ENCODE peak calls at places on chromosomes 16 and 17, in four cellular contexts. Q is heart right ventricle, H is IMR-90, T is colonic mucosa. I is an unnamed sample.

GRCh38 chr17:27321372-27321771 is 27.5 kb downstream of the WSB1 start:
- DNase-seq in Q (no peak), H (no peak), T (no peak), I (no peak)

GRCh38 chr17:34201225-34201624 is 53.9 kb upstream of the CCL2 start:
- DNase-seq in Q (no peak), H (peak), T (no peak), I (no peak)

GRCh38 chr16:81600275-81600674 is 155.7 kb downstream of the CMIP start:
- DNase-seq in Q (no peak), H (peak), T (no peak), I (no peak)

GRCh38 chr17:46876926-46877325 is 25.5 kb downstream of the WNT9B start:
- DNase-seq in Q (no peak), H (no peak), T (no peak), I (no peak)

GRCh38 chr17:61118871-61119270 is 280.8 kb upstream of the TBX2 start:
- DNase-seq in Q (no peak), H (no peak), T (no peak), I (no peak)

GRCh38 chr17:19502517-19502916 is 31.1 kb upstream of the SLC47A1 start:
- DNase-seq in Q (no peak), H (no peak), T (no peak), I (no peak)

GRCh38 chr17:36972186-36972686 is 23.5 kb downstream of the AATF start:
- DNase-seq in Q (no peak), H (no peak), T (no peak), I (no peak)

GRCh38 chr17:68906638-68907037 is 48.6 kb downstream of the ABCA8 start:
- DNase-seq in Q (no peak), H (peak), T (no peak), I (no peak)

GRCh38 chr17:70810609-70811008 is 641.3 kb downstream of the KCNJ2 start:
- DNase-seq in Q (no peak), H (peak), T (no peak), I (no peak)

GRCh38 chr17:16906670-16907069 is 65.2 kb downstream of the TNFRSF13B start:
- DNase-seq in Q (no peak), H (peak), T (no peak), I (no peak)

GRCh38 chr16:2341456-2342447 is 1.2 kb upstream of the ABCA3 start:
- DNase-seq in Q (peak), H (no peak), T (no peak), I (peak)

GRCh38 chr16:73215482-73216377 is 167.8 kb upstream of the ZFHX3 start:
- DNase-seq in Q (no peak), H (peak), T (no peak), I (no peak)

GRCh38 chr16:76387994-76388393 is 110.8 kb downstream of the CNTNAP4 start:
- DNase-seq in Q (no peak), H (no peak), T (no peak), I (no peak)

GRCh38 chr17:14301279-14301760 is 439 bp downstream of the HS3ST3B1 start:
- DNase-seq in Q (no peak), H (no peak), T (no peak), I (no peak)

GRCh38 chr17:55275894-55276804 is 11.4 kb downstream of the HLF start:
- DNase-seq in Q (no peak), H (no peak), T (no peak), I (no peak)

GRCh38 chr16:82830944-82831343 is 204.2 kb downstream of the CDH13 start:
- DNase-seq in Q (no peak), H (no peak), T (no peak), I (no peak)

GRCh38 chr17:36856921-36857381 is 80.3 kb upstream of the LHX1 start:
- DNase-seq in Q (no peak), H (no peak), T (no peak), I (no peak)

GRCh38 chr16:85057948-85058347 is 30.4 kb downstream of the KIAA0513 start:
- DNase-seq in Q (no peak), H (no peak), T (no peak), I (no peak)

GRCh38 chr16:85054948-85055502 is 27.4 kb downstream of the KIAA0513 start:
- DNase-seq in Q (no peak), H (no peak), T (no peak), I (no peak)

GRCh38 chr16:85055503-85056210 is 28.1 kb downstream of the KIAA0513 start:
- DNase-seq in Q (no peak), H (peak), T (peak), I (peak)

GRCh38 chr16:85057212-85057889 is 29.8 kb downstream of the KIAA0513 start:
- DNase-seq in Q (no peak), H (no peak), T (no peak), I (no peak)

GRCh38 chr16:85056211-85056748 is 28.7 kb downstream of the KIAA0513 start:
- DNase-seq in Q (no peak), H (peak), T (no peak), I (no peak)
- TF ChIP-seq CTCF in Q (peak), H (peak), T (peak), I (no peak)

DNA sequence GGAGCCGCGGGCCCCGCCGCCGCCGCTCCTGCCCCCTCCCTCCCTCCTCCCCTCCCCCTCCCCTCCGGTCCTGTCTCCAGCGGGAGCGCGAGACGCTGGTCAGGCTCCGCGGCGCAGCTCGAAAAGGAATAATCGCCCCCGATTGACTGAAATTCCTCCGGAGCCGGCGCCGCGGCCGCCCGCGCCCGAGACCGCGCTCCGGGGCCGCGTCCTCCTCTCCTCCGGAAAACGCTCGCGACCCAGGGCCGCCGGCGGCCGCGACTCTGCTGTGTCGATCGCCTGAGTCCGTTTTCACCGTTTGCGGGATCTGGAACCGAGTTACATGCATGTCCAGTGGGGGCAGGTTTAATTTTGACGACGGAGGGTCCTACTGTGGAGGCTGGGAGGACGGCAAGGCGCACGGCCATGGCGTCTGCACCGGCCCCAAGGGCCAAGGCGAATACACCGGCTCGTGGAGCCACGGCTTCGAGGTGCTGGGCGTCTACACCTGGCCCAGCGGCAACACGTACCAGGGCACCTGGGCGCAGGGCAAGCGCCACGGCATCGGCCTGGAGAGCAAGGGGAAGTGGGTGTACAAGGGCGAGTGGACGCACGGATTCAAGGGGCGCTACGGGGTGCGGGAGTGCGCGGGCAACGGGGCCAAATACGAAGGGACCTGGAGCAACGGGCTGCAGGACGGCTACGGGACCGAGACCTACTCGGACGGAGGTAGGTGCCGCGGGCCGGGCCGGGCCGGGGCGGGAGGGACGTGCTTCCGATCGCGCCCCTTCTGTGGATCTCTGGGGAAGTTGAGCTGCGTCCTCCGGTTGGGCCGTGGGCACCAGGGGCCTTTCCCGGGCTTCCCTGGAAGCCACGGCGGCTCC is 744 bp downstream of the JPH3 start:
- DNase-seq in Q (no peak), H (no peak), T (no peak), I (no peak)
- H3K27ac ChIP-seq in Q (no peak), H (no peak), T (no peak), I (no peak)

GRCh38 chr16:4693296-4693955 is at the start of gene NUDT16L1:
- DNase-seq in Q (peak), H (peak), T (peak), I (peak)
- TF ChIP-seq CTCF in Q (peak), H (peak), T (peak), I (no peak)

GRCh38 chr17:4790705-4791088 is 1.9 kb downstream of the GLTPD2 start:
- DNase-seq in Q (no peak), H (no peak), T (no peak), I (no peak)
- H3K27ac ChIP-seq in Q (peak), H (peak), T (peak), I (peak)

GRCh38 chr17:81817758-81818147 is 13.8 kb downstream of the GCGR start:
- DNase-seq in Q (no peak), H (no peak), T (no peak), I (no peak)

GRCh38 chr17:81821603-81822311 is 11.3 kb downstream of the MCRIP1 start:
- DNase-seq in Q (peak), H (peak), T (peak), I (peak)

GRCh38 chr17:81822312-81822637 is 10.8 kb downstream of the MCRIP1 start:
- DNase-seq in Q (no peak), H (no peak), T (no peak), I (no peak)

GRCh38 chr17:81821147-81821546 is 11.9 kb downstream of the MCRIP1 start:
- DNase-seq in Q (no peak), H (no peak), T (no peak), I (no peak)

DNA sequence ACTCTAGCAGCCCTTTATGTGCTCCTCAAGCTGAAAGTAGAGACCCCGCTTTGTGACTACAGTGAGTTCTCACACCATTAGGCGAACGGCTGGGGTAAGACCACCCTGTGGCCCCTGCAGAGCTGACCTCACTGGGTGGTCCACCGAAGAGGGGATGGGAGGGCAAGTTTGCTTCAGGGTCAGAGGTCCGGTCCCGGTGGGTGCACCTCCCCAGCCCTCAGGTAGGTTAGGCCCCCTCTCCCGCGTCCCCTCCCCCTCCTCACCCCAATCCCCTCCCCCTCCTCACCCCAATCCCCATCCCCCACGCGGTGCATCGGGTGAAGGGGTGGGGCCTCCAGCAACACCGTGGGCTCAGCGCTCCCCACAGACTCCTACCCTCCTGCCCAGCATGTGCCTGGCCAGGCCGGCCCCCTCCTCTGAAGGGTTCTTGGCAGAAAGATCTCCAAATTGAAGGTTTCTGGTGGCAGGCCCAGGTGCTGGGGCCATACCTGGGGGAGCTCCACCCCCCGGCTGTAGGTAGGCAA is 13.4 kb downstream of the MCRIP1 start:
- DNase-seq in Q (no peak), H (no peak), T (no peak), I (no peak)
- TF ChIP-seq CTCF in Q (no peak), H (no peak), T (no peak), I (no peak)

DNA sequence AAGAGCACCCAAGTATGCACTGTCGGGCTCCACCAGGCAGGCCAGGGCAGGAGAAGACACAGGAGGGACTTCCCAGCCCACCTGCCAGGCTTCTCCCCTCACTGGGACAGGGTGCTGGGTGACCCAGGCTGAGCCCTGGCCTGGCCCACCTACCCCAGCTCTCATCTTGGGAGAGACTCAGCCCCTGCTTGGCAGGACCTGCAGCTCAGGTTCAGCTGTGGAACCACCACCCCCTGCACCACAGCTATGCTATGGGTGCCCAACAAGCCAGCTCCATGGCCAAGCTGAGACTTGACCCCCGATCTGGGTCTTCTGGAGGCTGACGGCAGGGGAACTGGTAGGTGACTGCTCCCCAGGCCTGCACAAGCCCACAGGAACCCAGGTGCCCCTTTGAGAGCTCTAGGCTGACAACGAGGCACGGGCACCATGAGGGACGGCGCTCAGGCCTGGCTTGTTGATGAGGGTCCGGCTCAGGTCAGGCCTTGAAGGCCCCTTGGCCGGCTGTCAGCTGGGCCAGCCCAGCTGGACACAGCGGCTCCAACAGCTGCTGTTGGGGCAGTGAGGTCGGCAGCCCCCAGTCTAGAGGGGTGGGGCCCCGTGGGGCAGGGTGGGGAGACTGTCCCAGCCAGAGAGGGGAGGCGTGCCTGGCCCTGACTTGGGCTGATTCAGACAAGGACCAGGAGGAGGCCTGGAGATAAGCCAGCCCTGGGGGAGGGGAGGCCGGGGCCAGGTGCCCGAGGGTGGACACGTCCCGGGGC is 4.6 kb downstream of the RPUSD1 start:
- DNase-seq in Q (no peak), H (peak), T (no peak), I (no peak)
- H3K27ac ChIP-seq in Q (no peak), H (no peak), T (no peak), I (no peak)